ENCODE peak calls at places on chromosomes 13 and 19, in nine cellular contexts. G is EL; T is T-helper 1 cell; H is T1000; C is stimulated activated naive CD8-positive, alpha-beta T cell treated with anti-CD3 and anti-CD28 coated beads, Interleukin-15, amount 100 ng/mL, for 72 hours; J is sciatic nerve; A is stimulated activated CD8-positive, alpha-beta memory T cell treated with anti-CD3 and anti-CD28 coated beads, Interleukin-2, amount 100 ng/mL, for 1 hour; B is T follicular helper cell; X is Calu3. P is an unnamed sample.

GRCh38 chr19:42121666-42122069 is 10.6 kb downstream of the POU2F2 start:
- DNase-seq in G (peak), T (peak), H (peak), C (peak), J (peak), A (peak), B (peak), X (peak), P (no peak)

GRCh38 chr13:38421590-38422560 is 72.2 kb downstream of the UFM1 start:
- DNase-seq in G (peak), T (no peak), H (no peak), C (no peak), J (no peak), A (no peak), B (no peak), X (no peak), P (no peak)

GRCh38 chr19:48578891-48579290 is 26.9 kb downstream of the SULT2B1 start:
- DNase-seq in G (peak), T (no peak), H (no peak), C (no peak), J (no peak), A (no peak), B (no peak), X (no peak), P (no peak)

GRCh38 chr19:55738302-55738701 is at the start of gene NLRP9:
- DNase-seq in G (no peak), T (no peak), H (no peak), C (no peak), J (no peak), A (no peak), B (no peak), X (no peak), P (no peak)

GRCh38 chr13:65468628-65469027 is 1761.5 kb downstream of the PCDH9 start:
- DNase-seq in G (peak), T (no peak), H (no peak), C (no peak), J (no peak), A (no peak), B (no peak), X (no peak), P (no peak)

GRCh38 chr13:35354882-35355281 is 121.6 kb downstream of the MAB21L1 start:
- DNase-seq in G (no peak), T (no peak), H (no peak), C (no peak), J (no peak), A (no peak), B (no peak), X (no peak), P (no peak)

GRCh38 chr19:38250821-38251563 is 5.2 kb downstream of the PPP1R14A start:
- DNase-seq in G (no peak), T (no peak), H (no peak), C (no peak), J (peak), A (no peak), B (no peak), X (no peak), P (no peak)

GRCh38 chr13:19069684-19070397 is 111.8 kb downstream of the TUBA3C start:
- DNase-seq in G (no peak), T (no peak), H (no peak), C (no peak), J (no peak), A (no peak), B (no peak), X (no peak), P (peak)

GRCh38 chr13:32426981-32427851 is 714 bp downstream of the N4BP2L1 start:
- DNase-seq in G (peak), T (peak), H (no peak), C (peak), J (peak), A (no peak), B (peak), X (peak), P (no peak)

GRCh38 chr19:40266111-40266510 is 19.0 kb downstream of the AKT2 start:
- DNase-seq in G (no peak), T (no peak), H (no peak), C (no peak), J (no peak), A (no peak), B (no peak), X (no peak), P (no peak)

GRCh38 chr19:9565900-9566705 is 18.2 kb downstream of the ZNF121 start:
- DNase-seq in G (peak), T (peak), H (no peak), C (no peak), J (no peak), A (no peak), B (no peak), X (no peak), P (no peak)

GRCh38 chr13:49022472-49023144 is 46.9 kb downstream of the FNDC3A start:
- DNase-seq in G (peak), T (no peak), H (no peak), C (no peak), J (no peak), A (no peak), B (no peak), X (no peak), P (no peak)

GRCh38 chr13:113224486-113224885 is 15.1 kb downstream of the CUL4A start:
- DNase-seq in G (no peak), T (no peak), H (no peak), C (no peak), J (no peak), A (no peak), B (no peak), X (no peak), P (no peak)

GRCh38 chr19:38433268-38433733 is at the start of gene RYR1:
- DNase-seq in G (peak), T (peak), H (no peak), C (peak), J (peak), A (no peak), B (no peak), X (no peak), P (no peak)